ENCODE peak calls at places on chromosomes 13 and 19, in six cellular contexts. One of them, this sample, is unnamed.

GRCh38 chr13:44191504-44192171 is 182.0 kb upstream of the SERP2 start:
- DNase-seq in pancreas: peak
- DNase-seq in vagina: no peak
- DNase-seq in body of pancreas: peak
- DNase-seq in astrocyte of the cerebellum: peak
- DNase-seq in prostate gland: peak
- DNase-seq in this sample: no peak

GRCh38 chr13:33355470-33355869 is 69.9 kb upstream of the STARD13 start:
- DNase-seq in body of pancreas: no peak
- DNase-seq in vagina: no peak
- DNase-seq in pancreas: no peak
- DNase-seq in astrocyte of the cerebellum: no peak
- DNase-seq in prostate gland: no peak
- DNase-seq in this sample: no peak

GRCh38 chr13:27997904-27998522 is 9.5 kb upstream of the URAD start:
- DNase-seq in body of pancreas: peak
- DNase-seq in prostate gland: no peak
- DNase-seq in pancreas: peak
- DNase-seq in astrocyte of the cerebellum: no peak
- DNase-seq in vagina: no peak
- DNase-seq in this sample: no peak

GRCh38 chr13:31884556-31884955 is 145.2 kb downstream of the RXFP2 start:
- DNase-seq in pancreas: no peak
- DNase-seq in astrocyte of the cerebellum: no peak
- DNase-seq in vagina: no peak
- DNase-seq in prostate gland: no peak
- DNase-seq in body of pancreas: no peak
- DNase-seq in this sample: no peak

GRCh38 chr19:4376991-4377781 is 23.2 kb downstream of the SH3GL1 start:
- DNase-seq in pancreas: peak
- DNase-seq in astrocyte of the cerebellum: no peak
- DNase-seq in vagina: no peak
- DNase-seq in body of pancreas: peak
- DNase-seq in prostate gland: no peak
- DNase-seq in this sample: no peak

GRCh38 chr19:51637362-51637978 is 7.3 kb upstream of the SIGLEC5 start:
- DNase-seq in pancreas: no peak
- DNase-seq in body of pancreas: no peak
- DNase-seq in vagina: no peak
- DNase-seq in astrocyte of the cerebellum: no peak
- DNase-seq in prostate gland: no peak
- DNase-seq in this sample: no peak

GRCh38 chr19:29528350-29528945 is 2.7 kb downstream of the VSTM2B start:
- DNase-seq in body of pancreas: peak
- DNase-seq in pancreas: peak
- DNase-seq in vagina: no peak
- DNase-seq in prostate gland: no peak
- DNase-seq in astrocyte of the cerebellum: peak
- DNase-seq in this sample: no peak

GRCh38 chr13:58999851-59000250 is 1163.9 kb downstream of the DIAPH3 start:
- DNase-seq in prostate gland: no peak
- DNase-seq in pancreas: no peak
- DNase-seq in astrocyte of the cerebellum: no peak
- DNase-seq in body of pancreas: no peak
- DNase-seq in vagina: no peak
- DNase-seq in this sample: no peak

GRCh38 chr19:38910488-38910887 is 1.5 kb downstream of the CCER2 start:
- DNase-seq in pancreas: no peak
- DNase-seq in vagina: no peak
- DNase-seq in prostate gland: no peak
- DNase-seq in body of pancreas: no peak
- DNase-seq in astrocyte of the cerebellum: no peak
- DNase-seq in this sample: no peak

GRCh38 chr19:18741566-18742121 is 49.5 kb downstream of the COMP start:
- DNase-seq in astrocyte of the cerebellum: no peak
- DNase-seq in prostate gland: peak
- DNase-seq in pancreas: peak
- DNase-seq in vagina: no peak
- DNase-seq in body of pancreas: peak
- DNase-seq in this sample: no peak

GRCh38 chr13:39347926-39348901 is 254.8 kb downstream of the LHFPL6 start:
- DNase-seq in vagina: no peak
- DNase-seq in pancreas: no peak
- DNase-seq in astrocyte of the cerebellum: peak
- DNase-seq in body of pancreas: no peak
- DNase-seq in prostate gland: no peak
- DNase-seq in this sample: no peak

GRCh38 chr13:71517004-71517403 is 350.0 kb downstream of the DACH1 start:
- DNase-seq in astrocyte of the cerebellum: no peak
- DNase-seq in vagina: no peak
- DNase-seq in prostate gland: no peak
- DNase-seq in body of pancreas: no peak
- DNase-seq in pancreas: no peak
- DNase-seq in this sample: no peak

GRCh38 chr19:31535691-31536460 is 186.6 kb upstream of the TSHZ3 start:
- DNase-seq in body of pancreas: no peak
- DNase-seq in astrocyte of the cerebellum: no peak
- DNase-seq in prostate gland: no peak
- DNase-seq in vagina: peak
- DNase-seq in pancreas: no peak
- DNase-seq in this sample: no peak

GRCh38 chr13:49567501-49567900 is 17.9 kb downstream of the RCBTB1 start:
- DNase-seq in body of pancreas: no peak
- DNase-seq in vagina: no peak
- DNase-seq in astrocyte of the cerebellum: no peak
- DNase-seq in pancreas: no peak
- DNase-seq in prostate gland: no peak
- DNase-seq in this sample: no peak

GRCh38 chr13:79405831-79406596 is at the start of gene RBM26:
- DNase-seq in body of pancreas: peak
- DNase-seq in astrocyte of the cerebellum: peak
- DNase-seq in prostate gland: peak
- DNase-seq in pancreas: peak
- DNase-seq in vagina: peak
- DNase-seq in this sample: peak
- TF ChIP-seq CTCF in body of pancreas: peak
- TF ChIP-seq CTCF in astrocyte of the cerebellum: no peak
- TF ChIP-seq CTCF in prostate gland: no peak
- TF ChIP-seq CTCF in pancreas: no peak
- TF ChIP-seq CTCF in vagina: no peak
- TF ChIP-seq CTCF in this sample: peak

GRCh38 chr19:50432658-50433057 is at the start of gene MYBPC2:
- DNase-seq in prostate gland: no peak
- DNase-seq in vagina: no peak
- DNase-seq in pancreas: peak
- DNase-seq in body of pancreas: no peak
- DNase-seq in astrocyte of the cerebellum: no peak
- DNase-seq in this sample: no peak

GRCh38 chr19:50435221-50435620 is 2.5 kb downstream of the MYBPC2 start:
- DNase-seq in pancreas: no peak
- DNase-seq in body of pancreas: no peak
- DNase-seq in prostate gland: no peak
- DNase-seq in vagina: no peak
- DNase-seq in astrocyte of the cerebellum: no peak
- DNase-seq in this sample: no peak

GRCh38 chr19:50434525-50434924 is 1.8 kb downstream of the MYBPC2 start:
- DNase-seq in vagina: no peak
- DNase-seq in body of pancreas: no peak
- DNase-seq in prostate gland: no peak
- DNase-seq in pancreas: no peak
- DNase-seq in astrocyte of the cerebellum: no peak
- DNase-seq in this sample: no peak

GRCh38 chr19:50432221-50432626 is 468 bp upstream of the MYBPC2 start:
- DNase-seq in pancreas: no peak
- DNase-seq in astrocyte of the cerebellum: no peak
- DNase-seq in vagina: no peak
- DNase-seq in body of pancreas: no peak
- DNase-seq in prostate gland: no peak
- DNase-seq in this sample: no peak

DNA sequence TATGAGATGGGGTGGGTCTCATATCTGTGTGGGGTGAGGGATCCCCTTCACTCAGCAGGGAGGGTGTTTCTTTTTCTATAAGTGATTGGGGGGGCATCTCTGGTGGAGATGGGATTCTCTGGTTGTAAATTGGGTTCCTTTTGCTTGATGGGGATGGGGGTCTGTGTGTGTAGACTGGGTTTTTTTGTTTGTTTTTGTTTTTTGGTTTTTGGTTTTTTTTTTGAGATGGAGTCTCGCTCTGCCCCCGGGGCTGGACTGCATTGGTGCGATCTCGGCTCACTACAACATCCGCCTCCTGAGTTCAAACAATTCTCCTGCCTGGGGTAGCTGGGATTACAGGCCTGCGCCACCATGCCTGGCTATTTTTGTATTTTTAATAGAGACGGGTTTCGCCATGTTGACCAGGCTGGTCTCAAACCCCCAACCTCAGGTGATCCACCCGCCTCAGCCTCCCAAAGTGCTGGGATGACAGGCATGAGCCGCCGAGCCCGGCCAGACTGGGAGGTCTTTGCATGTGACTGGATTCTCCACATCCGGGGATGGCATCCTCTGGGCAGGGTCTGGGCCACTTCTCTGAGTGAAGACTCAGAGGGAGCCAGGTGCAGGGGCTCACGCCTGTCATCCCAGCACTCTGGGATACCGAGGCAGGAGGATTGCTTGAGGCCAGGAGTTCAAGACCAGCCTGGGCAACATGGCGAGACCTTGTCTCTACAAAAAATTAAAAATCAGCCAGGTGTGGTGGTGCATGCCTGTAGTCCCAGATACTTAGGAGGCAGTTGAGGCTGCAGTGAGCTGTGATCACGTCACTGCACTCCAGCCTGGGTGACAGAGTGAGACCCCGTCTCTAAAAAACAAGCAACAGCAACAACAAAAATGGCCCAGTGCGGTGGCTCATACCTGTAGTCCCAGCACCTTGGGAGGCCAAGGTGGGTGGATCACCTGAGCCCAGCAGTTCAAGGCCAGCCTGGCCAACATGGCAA is 799 bp downstream of the MYBPC2 start:
- DNase-seq in body of pancreas: no peak
- DNase-seq in pancreas: no peak
- DNase-seq in astrocyte of the cerebellum: no peak
- DNase-seq in vagina: no peak
- DNase-seq in prostate gland: no peak
- DNase-seq in this sample: no peak
- H3K4me3 ChIP-seq in body of pancreas: no peak
- H3K4me3 ChIP-seq in pancreas: no peak
- H3K4me3 ChIP-seq in astrocyte of the cerebellum: no peak
- H3K4me3 ChIP-seq in vagina: no peak
- H3K4me3 ChIP-seq in prostate gland: no peak
- H3K4me3 ChIP-seq in this sample: no peak

DNA sequence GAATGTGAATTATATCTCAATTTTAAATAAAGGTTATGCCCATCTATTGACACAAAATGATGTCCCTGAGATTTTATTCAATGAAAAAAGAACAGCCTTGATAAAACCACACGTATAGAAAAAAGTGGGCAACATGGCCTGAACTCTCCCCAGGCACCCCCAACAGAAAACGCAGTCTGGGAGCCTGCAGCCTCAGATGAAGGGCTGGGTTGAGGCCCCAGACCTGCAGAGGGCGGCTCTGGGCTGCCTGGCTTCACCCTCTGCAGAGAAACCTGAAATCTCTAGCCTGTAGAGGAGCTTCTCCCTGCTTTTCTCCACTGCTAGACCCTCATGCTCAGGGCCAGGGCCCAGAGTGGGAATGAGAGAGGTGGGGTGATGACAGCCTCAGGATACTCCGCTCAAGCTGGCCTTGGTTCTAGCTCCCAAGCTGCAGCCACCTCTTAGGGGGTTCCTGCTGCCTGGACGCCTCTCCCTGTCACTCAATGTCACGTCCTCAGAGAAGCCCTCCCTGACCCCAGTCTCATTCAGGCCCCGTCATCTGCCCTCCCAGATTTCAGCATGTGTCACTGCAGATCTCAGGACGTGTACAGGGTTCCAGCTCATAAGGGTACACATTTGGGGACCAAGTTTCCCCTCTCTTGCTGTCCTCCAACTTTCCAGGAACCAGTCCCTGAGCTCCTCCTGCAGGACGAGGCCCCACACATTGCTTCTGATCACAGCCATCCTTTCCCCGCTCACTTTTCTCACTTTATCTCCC is 1.8 kb downstream of the MBD3 start:
- DNase-seq in astrocyte of the cerebellum: no peak
- DNase-seq in vagina: no peak
- DNase-seq in body of pancreas: no peak
- DNase-seq in pancreas: no peak
- DNase-seq in prostate gland: no peak
- DNase-seq in this sample: no peak
- TF ChIP-seq CTCF in astrocyte of the cerebellum: peak
- TF ChIP-seq CTCF in vagina: no peak
- TF ChIP-seq CTCF in body of pancreas: no peak
- TF ChIP-seq CTCF in pancreas: no peak
- TF ChIP-seq CTCF in prostate gland: no peak
- TF ChIP-seq CTCF in this sample: peak

DNA sequence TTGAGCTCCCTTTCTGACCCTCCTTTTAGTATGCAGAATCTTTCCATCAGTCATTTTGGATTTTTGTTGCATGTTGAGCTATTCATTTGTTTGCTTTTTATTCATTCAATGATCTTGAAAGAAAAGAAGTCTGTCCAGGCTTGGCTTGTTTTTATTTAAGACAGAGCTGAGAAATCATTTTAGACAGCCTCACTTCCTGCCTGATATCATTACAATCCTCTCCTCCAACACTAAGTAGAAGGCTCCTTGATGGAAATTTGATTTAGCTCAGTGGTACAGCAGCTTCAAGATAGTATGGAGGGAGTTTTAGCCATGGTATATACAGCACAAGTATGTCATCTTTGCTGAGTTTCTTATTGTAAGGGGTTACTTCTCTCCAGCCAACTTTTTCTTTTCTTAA is 28.4 kb downstream of the MBNL2 start:
- DNase-seq in body of pancreas: no peak
- DNase-seq in vagina: no peak
- DNase-seq in astrocyte of the cerebellum: no peak
- DNase-seq in prostate gland: no peak
- DNase-seq in pancreas: no peak
- DNase-seq in this sample: no peak
- H3K4me3 ChIP-seq in body of pancreas: no peak
- H3K4me3 ChIP-seq in vagina: no peak
- H3K4me3 ChIP-seq in astrocyte of the cerebellum: no peak
- H3K4me3 ChIP-seq in prostate gland: no peak
- H3K4me3 ChIP-seq in pancreas: no peak
- H3K4me3 ChIP-seq in this sample: no peak

GRCh38 chr13:46676378-46676725 is 120.6 kb downstream of the ESD start:
- DNase-seq in body of pancreas: no peak
- DNase-seq in astrocyte of the cerebellum: no peak
- DNase-seq in prostate gland: no peak
- DNase-seq in pancreas: no peak
- DNase-seq in vagina: no peak
- DNase-seq in this sample: no peak

GRCh38 chr13:46682015-46682414 is 114.9 kb downstream of the ESD start:
- DNase-seq in astrocyte of the cerebellum: no peak
- DNase-seq in body of pancreas: no peak
- DNase-seq in pancreas: no peak
- DNase-seq in prostate gland: no peak
- DNase-seq in vagina: no peak
- DNase-seq in this sample: no peak

GRCh38 chr13:46675016-46675415 is 121.9 kb downstream of the ESD start:
- DNase-seq in prostate gland: no peak
- DNase-seq in vagina: no peak
- DNase-seq in astrocyte of the cerebellum: no peak
- DNase-seq in body of pancreas: no peak
- DNase-seq in pancreas: no peak
- DNase-seq in this sample: no peak

GRCh38 chr13:46683879-46684278 is 113.1 kb downstream of the ESD start:
- DNase-seq in body of pancreas: no peak
- DNase-seq in astrocyte of the cerebellum: peak
- DNase-seq in pancreas: no peak
- DNase-seq in prostate gland: no peak
- DNase-seq in vagina: no peak
- DNase-seq in this sample: no peak

GRCh38 chr13:46679369-46680180 is 117.4 kb downstream of the ESD start:
- DNase-seq in prostate gland: no peak
- DNase-seq in pancreas: no peak
- DNase-seq in body of pancreas: no peak
- DNase-seq in vagina: no peak
- DNase-seq in astrocyte of the cerebellum: no peak
- DNase-seq in this sample: no peak
- TF ChIP-seq CTCF in prostate gland: no peak
- TF ChIP-seq CTCF in pancreas: no peak
- TF ChIP-seq CTCF in body of pancreas: no peak
- TF ChIP-seq CTCF in vagina: no peak
- TF ChIP-seq CTCF in astrocyte of the cerebellum: no peak
- TF ChIP-seq CTCF in this sample: peak

This sample was measured in AG04449.